ENCODE peak calls at places on chromosomes 3 and 15, in five cellular contexts. R is HEK293T; O is naive thymus-derived CD8-positive, alpha-beta T cell; Q is NCI-H1436; L is activated B cell treated with CpG ODN at 0.5 μM for 24 hours. K is an unnamed sample.

GRCh38 chr3:169668081-169668956 is 4.8 kb upstream of the MECOM start:
- DNase-seq in R (no peak), O (peak), Q (peak), L (peak), K (peak)

GRCh38 chr3:19264424-19264823 is 116.1 kb downstream of the KCNH8 start:
- DNase-seq in R (no peak), O (no peak), Q (no peak), L (no peak), K (no peak)

GRCh38 chr3:61997112-61997511 is 376.2 kb downstream of the FEZF2 start:
- DNase-seq in R (no peak), O (no peak), Q (no peak), L (no peak), K (no peak)

GRCh38 chr3:168341192-168341816 is 245.6 kb upstream of the GOLIM4 start:
- DNase-seq in R (no peak), O (no peak), Q (no peak), L (no peak), K (no peak)

GRCh38 chr15:81256916-81257315 is 60.2 kb downstream of the IL16 start:
- DNase-seq in R (no peak), O (no peak), Q (no peak), L (no peak), K (peak)

GRCh38 chr3:38084019-38084968 is 45.3 kb downstream of the DLEC1 start:
- DNase-seq in R (peak), O (peak), Q (no peak), L (peak), K (no peak)

GRCh38 chr3:78757734-78758133 is 1010.1 kb downstream of the ROBO1 start:
- DNase-seq in R (no peak), O (no peak), Q (no peak), L (no peak), K (no peak)

GRCh38 chr3:123429362-123430125 is 19.3 kb downstream of the ADCY5 start:
- DNase-seq in R (no peak), O (no peak), Q (no peak), L (no peak), K (no peak)

GRCh38 chr3:81744366-81744765 is 17.1 kb downstream of the GBE1 start:
- DNase-seq in R (no peak), O (no peak), Q (no peak), L (no peak), K (no peak)

GRCh38 chr3:117477214-117477755 is 767.7 kb downstream of the TUSC7 start:
- DNase-seq in R (no peak), O (no peak), Q (no peak), L (no peak), K (no peak)

GRCh38 chr3:23459915-23460546 is 256.9 kb downstream of the UBE2E2 start:
- DNase-seq in R (no peak), O (no peak), Q (no peak), L (no peak), K (no peak)